ENCODE peak calls at places on chromosomes 11 and 22, in six cellular contexts. One of them, this sample, is unnamed.

GRCh38 chr11:4385978-4386740 is 7.3 kb downstream of the TRIM21 start:
- DNase-seq in transverse colon: no peak
- DNase-seq in CD4-positive, alpha-beta T cell: no peak
- DNase-seq in GM13977: no peak
- DNase-seq in GM12865: no peak
- DNase-seq in thoracic aorta: no peak
- DNase-seq in this sample: no peak

GRCh38 chr11:91967018-91967715 is 257.5 kb upstream of the FAT3 start:
- DNase-seq in CD4-positive, alpha-beta T cell: no peak
- DNase-seq in GM12865: no peak
- DNase-seq in transverse colon: no peak
- DNase-seq in GM13977: no peak
- DNase-seq in thoracic aorta: no peak
- DNase-seq in this sample: no peak

GRCh38 chr22:17919276-17920144 is 104.9 kb downstream of the MICAL3 start:
- DNase-seq in GM12865: no peak
- DNase-seq in CD4-positive, alpha-beta T cell: no peak
- DNase-seq in thoracic aorta: no peak
- DNase-seq in transverse colon: no peak
- DNase-seq in GM13977: no peak
- DNase-seq in this sample: no peak

GRCh38 chr11:128626913-128627665 is 39.7 kb upstream of the ETS1 start:
- DNase-seq in CD4-positive, alpha-beta T cell: no peak
- DNase-seq in GM13977: no peak
- DNase-seq in transverse colon: no peak
- DNase-seq in thoracic aorta: no peak
- DNase-seq in GM12865: no peak
- DNase-seq in this sample: no peak

GRCh38 chr22:22691716-22692701 is 47.6 kb downstream of the GGTLC2 start:
- DNase-seq in CD4-positive, alpha-beta T cell: no peak
- DNase-seq in transverse colon: no peak
- DNase-seq in GM12865: no peak
- DNase-seq in thoracic aorta: no peak
- DNase-seq in GM13977: no peak
- DNase-seq in this sample: no peak

GRCh38 chr11:129949976-129950318 is 52.7 kb downstream of the PRDM10 start:
- DNase-seq in GM12865: no peak
- DNase-seq in thoracic aorta: no peak
- DNase-seq in CD4-positive, alpha-beta T cell: no peak
- DNase-seq in transverse colon: no peak
- DNase-seq in GM13977: no peak
- DNase-seq in this sample: no peak

GRCh38 chr11:83938148-83938547 is 652.0 kb upstream of the CCDC90B start:
- DNase-seq in thoracic aorta: no peak
- DNase-seq in transverse colon: no peak
- DNase-seq in CD4-positive, alpha-beta T cell: no peak
- DNase-seq in GM13977: no peak
- DNase-seq in GM12865: peak; percentile 12
- DNase-seq in this sample: no peak

GRCh38 chr22:50676661-50677492 is 4.3 kb downstream of the SHANK3 start:
- DNase-seq in GM13977: no peak
- DNase-seq in transverse colon: no peak
- DNase-seq in CD4-positive, alpha-beta T cell: no peak
- DNase-seq in thoracic aorta: no peak
- DNase-seq in GM12865: no peak
- DNase-seq in this sample: no peak

GRCh38 chr11:100863080-100863581 is 176.0 kb downstream of the ARHGAP42 start:
- DNase-seq in thoracic aorta: no peak
- DNase-seq in CD4-positive, alpha-beta T cell: no peak
- DNase-seq in transverse colon: no peak
- DNase-seq in GM13977: no peak
- DNase-seq in GM12865: peak; percentile 63
- DNase-seq in this sample: no peak

GRCh38 chr11:114291847-114292680 is 4.1 kb upstream of the NNMT start:
- DNase-seq in GM13977: no peak
- DNase-seq in thoracic aorta: no peak
- DNase-seq in CD4-positive, alpha-beta T cell: no peak
- DNase-seq in transverse colon: no peak
- DNase-seq in GM12865: no peak
- DNase-seq in this sample: no peak

GRCh38 chr11:134624166-134624920 is 212.3 kb upstream of the B3GAT1 start:
- DNase-seq in CD4-positive, alpha-beta T cell: no peak
- DNase-seq in GM13977: no peak
- DNase-seq in transverse colon: no peak
- DNase-seq in GM12865: no peak
- DNase-seq in thoracic aorta: no peak
- DNase-seq in this sample: no peak

GRCh38 chr22:20781272-20781990 is 7.5 kb downstream of the SERPIND1 start:
- DNase-seq in CD4-positive, alpha-beta T cell: no peak
- DNase-seq in transverse colon: no peak
- DNase-seq in thoracic aorta: no peak
- DNase-seq in GM12865: no peak
- DNase-seq in GM13977: no peak
- DNase-seq in this sample: no peak

GRCh38 chr22:46776486-46776826 is 14.0 kb downstream of the TBC1D22A start:
- DNase-seq in CD4-positive, alpha-beta T cell: no peak
- DNase-seq in GM13977: no peak
- DNase-seq in thoracic aorta: no peak
- DNase-seq in GM12865: no peak
- DNase-seq in transverse colon: no peak
- DNase-seq in this sample: no peak

GRCh38 chr22:37560682-37561208 is 465 bp downstream of the CDC42EP1 start:
- DNase-seq in thoracic aorta: no peak
- DNase-seq in CD4-positive, alpha-beta T cell: no peak
- DNase-seq in transverse colon: peak; percentile 34
- DNase-seq in GM13977: no peak
- DNase-seq in GM12865: no peak
- DNase-seq in this sample: no peak

GRCh38 chr22:45101828-45102227 is 61.9 kb upstream of the NUP50 start:
- DNase-seq in GM13977: peak; percentile 68
- DNase-seq in thoracic aorta: no peak
- DNase-seq in GM12865: peak; percentile 73
- DNase-seq in CD4-positive, alpha-beta T cell: peak; percentile 1
- DNase-seq in transverse colon: peak; percentile 53
- DNase-seq in this sample: peak; percentile 72
- TF ChIP-seq CTCF in GM13977: peak; percentile 63
- TF ChIP-seq CTCF in thoracic aorta: no peak
- TF ChIP-seq CTCF in GM12865: peak; percentile 54
- TF ChIP-seq CTCF in CD4-positive, alpha-beta T cell: no peak
- TF ChIP-seq CTCF in transverse colon: peak; percentile 36
- TF ChIP-seq CTCF in this sample: no peak

DNA sequence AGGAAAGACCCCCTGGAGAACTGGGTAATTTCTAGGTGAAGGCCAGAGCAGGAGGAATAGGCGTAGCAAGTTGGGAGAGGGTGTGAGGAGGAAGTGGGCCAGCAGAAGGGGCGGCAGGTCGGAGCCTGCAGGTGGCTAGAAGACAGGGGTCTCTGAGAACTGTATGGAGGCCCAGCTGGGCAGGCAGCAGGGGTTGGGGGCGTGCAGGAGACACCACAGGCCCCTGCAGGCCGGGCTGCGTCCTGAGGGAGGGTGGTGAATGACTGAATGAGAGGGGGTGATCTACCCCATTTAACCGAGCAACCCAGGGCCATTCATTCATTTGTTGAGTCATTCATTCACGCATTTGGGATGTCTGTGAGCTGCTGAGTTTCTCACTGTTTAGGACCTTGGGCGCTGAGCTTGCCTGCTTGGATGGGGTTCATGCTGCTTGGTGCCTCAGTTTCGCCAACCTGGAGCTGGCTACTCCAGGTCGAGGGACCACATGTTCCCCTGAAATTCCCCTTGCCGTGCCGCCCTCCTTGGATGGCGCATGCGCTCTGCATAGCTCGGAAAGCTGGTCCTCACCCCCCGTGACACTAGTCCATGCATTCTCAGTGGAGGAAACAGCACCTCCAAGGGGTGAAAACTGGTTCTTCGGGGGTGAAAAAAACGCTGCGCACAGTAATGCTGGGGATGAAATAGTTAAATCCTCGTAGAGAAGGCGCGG is 15.6 kb downstream of the MPPED1 start:
- DNase-seq in GM13977: no peak
- DNase-seq in GM12865: no peak
- DNase-seq in thoracic aorta: no peak
- DNase-seq in CD4-positive, alpha-beta T cell: no peak
- DNase-seq in transverse colon: no peak
- DNase-seq in this sample: no peak
- TF ChIP-seq CTCF in GM13977: no peak
- TF ChIP-seq CTCF in GM12865: no peak
- TF ChIP-seq CTCF in thoracic aorta: no peak
- TF ChIP-seq CTCF in CD4-positive, alpha-beta T cell: no peak
- TF ChIP-seq CTCF in transverse colon: no peak
- TF ChIP-seq CTCF in this sample: no peak

DNA sequence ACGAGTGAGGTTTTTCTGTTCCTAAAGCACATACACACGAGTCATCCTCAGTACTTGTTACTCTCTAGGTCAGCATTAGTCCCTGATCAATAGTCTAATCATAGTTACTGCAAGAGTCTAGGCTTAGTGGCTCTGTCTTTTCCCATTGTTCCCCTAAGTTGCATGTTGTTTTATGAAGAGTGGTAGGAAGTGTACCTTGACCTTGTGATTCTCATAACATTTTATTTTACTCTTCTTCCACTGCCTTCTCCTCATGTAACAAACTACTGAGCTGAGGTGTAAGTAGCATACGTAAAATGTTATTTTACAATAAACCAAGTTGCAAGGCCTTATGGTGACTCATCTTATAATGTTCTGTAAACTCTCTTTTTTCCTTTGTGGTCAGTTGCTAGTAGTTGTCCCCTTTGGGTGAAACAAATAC is 15.0 kb downstream of the METTL15 start:
- DNase-seq in GM13977: no peak
- DNase-seq in GM12865: no peak
- DNase-seq in transverse colon: no peak
- DNase-seq in CD4-positive, alpha-beta T cell: no peak
- DNase-seq in thoracic aorta: no peak
- DNase-seq in this sample: no peak
- TF ChIP-seq CTCF in GM13977: no peak
- TF ChIP-seq CTCF in GM12865: no peak
- TF ChIP-seq CTCF in transverse colon: no peak
- TF ChIP-seq CTCF in CD4-positive, alpha-beta T cell: no peak
- TF ChIP-seq CTCF in thoracic aorta: no peak
- TF ChIP-seq CTCF in this sample: no peak

GRCh38 chr22:32852346-32853251 is 51.1 kb downstream of the TIMP3 start:
- DNase-seq in thoracic aorta: peak; percentile 40
- DNase-seq in GM12865: no peak
- DNase-seq in CD4-positive, alpha-beta T cell: no peak
- DNase-seq in GM13977: no peak
- DNase-seq in transverse colon: no peak
- DNase-seq in this sample: no peak
- TF ChIP-seq CTCF in thoracic aorta: no peak
- TF ChIP-seq CTCF in GM12865: no peak
- TF ChIP-seq CTCF in CD4-positive, alpha-beta T cell: no peak
- TF ChIP-seq CTCF in GM13977: no peak
- TF ChIP-seq CTCF in transverse colon: no peak
- TF ChIP-seq CTCF in this sample: no peak

This sample was measured in GM20000.